ENCODE peak calls at places on chromosomes 13 and 19, in ten cellular contexts. R is left ventricle myocardium inferior, K is progenitor cell of endocrine pancreas, Q is tibial artery, G is astrocyte of the spinal cord, W is endodermal cell, P is psoas muscle, Y is gastrocnemius medialis, U is choroid plexus epithelial cell, B is SK-N-SH. T is an unnamed sample.

GRCh38 chr13:98476538-98476966 is 100.4 kb downstream of the STK24 start:
- DNase-seq in P (peak), W (peak), Y (no peak), R (peak), B (no peak), G (peak), Q (no peak), U (peak), K (no peak), T (no peak)

GRCh38 chr13:99376132-99376531 is 68.9 kb upstream of the GPR183 start:
- DNase-seq in P (no peak), B (no peak), K (no peak), Q (no peak), R (no peak), G (no peak), W (peak), U (no peak), Y (peak), T (no peak)

GRCh38 chr13:80141114-80141849 is 199.6 kb downstream of the SPRY2 start:
- DNase-seq in G (peak), K (no peak), U (peak), R (peak), P (no peak), Y (no peak), B (no peak), W (peak), Q (peak), T (no peak)

GRCh38 chr19:55454787-55455243 is 6.6 kb downstream of the ISOC2 start:
- DNase-seq in G (no peak), U (peak), B (peak), Y (no peak), P (no peak), Q (no peak), K (no peak), R (no peak), W (peak), T (no peak)

GRCh38 chr19:1779604-1779973 is 26.3 kb downstream of the ONECUT3 start:
- DNase-seq in Q (no peak), G (no peak), K (no peak), Y (no peak), U (no peak), W (no peak), B (no peak), P (no peak), R (no peak), T (no peak)

GRCh38 chr19:10510301-10510802 is 6.9 kb downstream of the S1PR5 start:
- DNase-seq in B (peak), K (peak), R (no peak), W (peak), Y (no peak), P (no peak), Q (no peak), G (no peak), U (peak), T (no peak)

GRCh38 chr19:35313614-35314013 is 15.4 kb upstream of the CD22 start:
- DNase-seq in R (no peak), G (no peak), B (no peak), K (no peak), Y (no peak), U (no peak), Q (no peak), P (no peak), W (peak), T (no peak)

GRCh38 chr13:56347014-56347413 is 793.7 kb upstream of the PRR20A start:
- DNase-seq in G (no peak), B (no peak), R (no peak), Q (no peak), W (no peak), P (no peak), Y (no peak), U (no peak), K (no peak), T (no peak)

GRCh38 chr19:36097036-36097435 is 13.9 kb upstream of the OVOL3 start:
- DNase-seq in B (no peak), Q (no peak), Y (no peak), K (no peak), U (no peak), P (no peak), R (no peak), W (no peak), G (no peak), T (no peak)

DNA sequence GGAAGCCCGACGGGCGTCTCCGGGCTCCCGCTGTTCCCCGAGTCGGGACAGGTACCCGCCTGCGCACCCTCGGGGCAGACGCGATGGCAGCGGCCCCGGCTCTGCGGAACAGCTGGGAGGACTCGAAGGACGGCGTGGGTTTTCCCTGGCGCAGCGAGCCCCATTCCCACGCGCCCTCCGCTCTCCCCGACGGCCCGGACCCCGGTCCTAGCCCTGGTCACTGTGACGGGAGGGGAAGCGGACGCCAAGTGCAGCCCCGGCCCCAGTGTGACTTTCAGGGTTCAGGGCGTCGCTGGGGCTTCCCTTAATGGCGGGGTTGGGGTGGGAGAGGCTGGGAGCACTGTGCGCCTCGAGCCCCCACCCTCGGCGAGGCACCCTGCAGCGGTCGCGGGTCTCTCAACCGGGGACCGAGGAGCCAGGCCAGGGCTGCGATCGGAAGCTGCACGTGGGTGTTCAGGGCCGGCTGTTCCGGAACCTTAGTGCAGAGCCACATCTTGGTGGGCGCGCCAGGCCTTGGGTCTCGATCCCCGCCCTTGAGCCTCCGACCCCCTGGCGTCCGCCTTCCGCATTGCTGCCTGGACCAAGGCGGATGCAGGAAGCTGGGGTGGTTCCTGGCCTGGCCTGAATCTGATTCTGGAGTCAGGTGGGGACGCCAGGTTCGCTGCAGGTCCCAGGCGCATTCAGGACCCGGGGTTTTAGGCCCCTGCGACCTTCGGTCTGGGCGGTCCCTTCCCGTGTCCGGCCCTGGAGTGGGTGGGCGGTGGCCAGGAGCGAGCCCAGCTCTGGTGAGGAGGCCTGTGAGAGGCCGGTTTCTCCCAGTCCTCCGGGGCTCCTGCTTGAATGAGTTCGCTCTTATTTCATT is 3.5 kb downstream of the LGALS7B start:
- DNase-seq in B (no peak), K (no peak), Y (no peak), G (peak), W (peak), P (peak), U (peak), Q (no peak), R (peak), T (no peak)
- TF ChIP-seq CTCF in B (no peak), K (peak), Y (no peak), G (peak), W (peak), P (peak), U (peak), Q (no peak), R (peak), T (peak)

GRCh38 chr13:83941669-83942335 is 59.5 kb upstream of the SLITRK1 start:
- DNase-seq in B (no peak), Y (no peak), W (peak), G (no peak), U (no peak), Q (no peak), K (no peak), P (no peak), R (no peak), T (no peak)

GRCh38 chr13:83940742-83941141 is 58.5 kb upstream of the SLITRK1 start:
- DNase-seq in Q (no peak), Y (no peak), K (no peak), G (peak), B (no peak), U (no peak), P (no peak), W (no peak), R (no peak), T (no peak)

DNA sequence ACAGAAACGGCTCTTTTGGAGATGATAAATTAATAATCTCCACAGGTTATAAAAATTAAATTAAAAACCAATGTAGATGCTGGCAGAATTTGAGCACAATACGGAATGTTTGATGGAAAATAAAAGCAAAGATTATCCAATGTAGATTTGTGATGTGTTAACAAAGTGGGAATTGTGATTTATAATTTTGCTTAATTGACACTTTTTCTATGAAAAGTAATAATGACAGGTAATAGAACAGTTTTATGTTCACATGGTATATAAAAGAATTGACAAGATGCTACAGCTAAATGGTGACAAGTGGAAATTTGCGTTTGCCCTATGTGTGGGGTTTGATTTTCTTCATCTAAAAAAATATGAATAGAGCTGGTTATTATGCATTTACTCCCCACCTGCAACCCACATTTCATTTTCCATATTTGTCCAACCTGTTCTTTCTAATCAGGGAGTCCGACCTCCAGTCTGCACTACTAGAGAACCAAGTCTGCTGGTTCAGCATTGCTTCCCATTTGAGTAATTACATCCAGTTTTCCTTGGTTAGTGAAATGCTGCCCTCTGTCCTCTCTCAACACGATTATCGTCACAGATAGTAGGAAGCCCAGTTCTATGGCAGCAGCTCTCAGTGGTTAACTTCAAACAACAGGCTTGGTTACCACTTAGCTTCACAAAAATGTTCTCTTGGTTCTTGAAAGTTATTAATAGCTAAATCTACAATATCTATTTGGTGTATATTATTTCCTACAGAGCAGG is 61.4 kb upstream of the SLITRK1 start:
- DNase-seq in R (no peak), Q (no peak), U (peak), W (no peak), K (no peak), B (no peak), P (no peak), Y (no peak), G (no peak), T (no peak)
- TF ChIP-seq CTCF in R (no peak), Q (no peak), U (no peak), W (peak), K (no peak), B (no peak), P (no peak), Y (no peak), G (no peak), T (no peak)

GRCh38 chr13:82330499-82330898 is 1551.8 kb downstream of the SLITRK1 start:
- DNase-seq in U (peak), Q (no peak), W (no peak), Y (no peak), K (no peak), R (no peak), G (peak), P (no peak), B (no peak), T (no peak)
- TF ChIP-seq CTCF in U (peak), Q (no peak), W (peak), Y (no peak), K (peak), R (peak), G (peak), P (no peak), B (peak), T (no peak)

GRCh38 chr13:22801402-22802003 is 379.3 kb upstream of the SGCG start:
- DNase-seq in G (no peak), Q (no peak), W (no peak), P (no peak), K (no peak), Y (no peak), R (no peak), B (no peak), U (peak), T (no peak)
- TF ChIP-seq CTCF in G (no peak), Q (no peak), W (peak), P (peak), K (peak), Y (no peak), R (peak), B (peak), U (no peak), T (peak)

GRCh38 chr13:36453518-36453917 is 21.2 kb downstream of the CCNA1 start:
- DNase-seq in R (no peak), U (peak), Y (no peak), W (no peak), P (no peak), B (no peak), G (peak), K (no peak), Q (no peak), T (no peak)
- TF ChIP-seq CTCF in R (peak), U (peak), Y (no peak), W (peak), P (peak), B (peak), G (peak), K (peak), Q (no peak), T (peak)

DNA sequence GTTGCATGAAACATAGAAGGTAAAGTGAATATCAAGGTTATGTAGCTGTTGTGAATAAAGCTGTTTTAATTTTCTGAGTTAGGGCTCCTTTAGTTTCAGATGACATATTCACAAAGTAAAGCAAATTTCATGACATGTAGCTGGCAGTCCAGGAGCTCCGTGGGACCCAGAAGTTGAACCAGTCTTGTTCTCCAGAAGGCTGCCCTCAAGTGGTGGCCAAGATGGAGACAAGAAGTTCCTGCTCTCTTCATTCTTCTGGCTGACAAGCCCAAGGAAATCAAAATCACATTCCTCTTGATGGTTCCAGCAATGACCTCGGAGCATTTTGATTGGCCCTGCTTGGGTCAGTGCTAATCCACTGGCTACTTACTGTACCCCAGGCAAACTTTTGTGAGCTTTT is 128.7 kb downstream of the LIG4 start:
- DNase-seq in Y (no peak), U (peak), B (no peak), G (peak), W (peak), K (no peak), R (no peak), P (no peak), Q (no peak), T (no peak)
- TF ChIP-seq CTCF in Y (no peak), U (peak), B (peak), G (peak), W (peak), K (peak), R (no peak), P (no peak), Q (no peak), T (peak)

DNA sequence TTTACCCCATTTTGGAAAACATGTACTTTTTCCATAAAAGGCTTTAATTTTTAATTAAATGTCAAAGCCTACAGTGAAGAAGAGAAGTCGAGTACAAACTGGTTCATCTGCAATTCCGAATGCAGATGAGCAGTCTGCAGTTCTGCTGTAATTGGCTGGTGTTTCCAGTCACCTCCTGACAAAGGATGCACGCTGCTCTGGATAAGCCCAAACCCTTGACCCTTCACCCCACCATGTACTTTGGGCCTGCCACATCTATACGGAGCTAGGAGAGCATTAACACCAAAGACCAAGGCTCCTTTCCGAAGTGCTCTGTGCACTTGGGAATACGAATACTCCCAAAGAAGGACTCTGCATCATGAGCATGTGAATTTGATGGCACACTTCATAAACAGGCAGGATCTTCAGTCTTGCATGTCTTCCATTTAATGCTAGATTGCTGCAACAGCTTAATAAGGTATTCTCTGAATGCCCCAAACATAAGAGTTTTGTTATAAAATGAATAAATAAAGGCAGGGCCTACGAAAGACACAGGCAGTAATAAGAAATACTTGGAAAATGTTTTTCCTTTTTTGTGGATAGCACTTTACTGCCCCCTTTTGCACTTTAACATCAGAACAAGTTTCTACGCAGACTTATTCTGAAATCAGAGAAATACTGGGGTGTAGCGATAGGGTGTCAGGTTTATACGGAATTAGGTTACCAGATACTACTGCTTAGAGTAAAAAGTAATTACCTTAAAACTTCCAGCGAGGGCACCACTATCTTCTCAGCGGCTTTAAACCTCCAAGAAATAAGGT is 15.1 kb downstream of the EFNB2 start:
- DNase-seq in K (no peak), G (peak), Q (no peak), R (no peak), B (no peak), W (no peak), Y (no peak), P (no peak), U (peak), T (no peak)
- TF ChIP-seq CTCF in K (peak), G (peak), Q (peak), R (peak), B (peak), W (peak), Y (no peak), P (peak), U (peak), T (peak)

DNA sequence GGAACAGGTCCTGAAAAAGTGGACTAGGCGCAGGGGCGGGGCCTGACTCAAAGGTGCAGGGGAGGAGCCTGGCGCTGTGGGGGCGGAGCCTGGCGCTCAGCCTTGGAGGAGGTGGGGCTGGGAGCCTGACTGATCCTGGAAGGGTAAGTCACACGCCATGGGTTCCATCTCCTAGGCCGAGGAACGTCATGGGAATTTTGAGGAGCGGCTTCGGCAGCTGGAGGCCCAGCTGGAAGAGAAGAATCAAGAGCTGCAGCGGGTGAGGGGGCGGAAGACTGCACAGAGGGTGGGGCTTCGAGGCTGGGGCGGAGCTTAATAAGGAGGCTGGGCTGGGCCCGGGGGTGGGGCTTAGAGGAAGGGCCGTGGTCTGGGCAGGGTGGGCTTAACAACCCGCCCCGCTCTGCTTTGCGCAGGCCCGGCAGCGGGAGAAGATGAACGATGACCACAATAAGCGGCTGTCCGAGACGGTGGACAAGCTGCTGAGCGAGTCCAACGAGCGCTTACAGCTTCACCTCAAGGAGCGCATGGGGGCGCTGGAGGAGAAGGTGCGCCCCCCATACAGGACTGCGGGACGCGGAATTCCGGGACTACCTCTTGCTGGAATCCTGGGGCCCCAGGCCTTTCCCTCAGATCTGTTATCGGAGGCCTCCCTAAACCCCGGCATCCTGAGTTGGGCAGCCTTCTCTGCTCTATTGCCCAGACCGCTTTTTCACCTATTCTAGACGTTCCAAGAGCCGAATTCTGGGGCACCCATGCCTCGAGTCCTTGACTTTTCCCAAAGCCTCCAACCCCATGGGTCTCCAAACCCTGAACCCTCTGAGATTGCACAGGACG is 14.5 kb downstream of the PPFIA3 start:
- DNase-seq in Y (peak), R (peak), G (peak), K (no peak), Q (no peak), P (no peak), U (peak), B (peak), W (peak), T (no peak)
- TF ChIP-seq CTCF in Y (no peak), R (no peak), G (peak), K (no peak), Q (no peak), P (no peak), U (peak), B (no peak), W (no peak), T (no peak)